ENCODE peak calls at places on chromosome 12, in five cellular contexts. One of them, this sample, is unnamed.

GRCh38 chr12:56071648-56072047 is 8.3 kb upstream of the ERBB3 start:
- DNase-seq in H1: no peak
- DNase-seq in K562: no peak
- DNase-seq in A549: no peak
- DNase-seq in GM12878: no peak
- DNase-seq in this sample: peak; percentile 56

GRCh38 chr12:112900298-112901145 is 6.2 kb upstream of the OAS1 start:
- DNase-seq in H1: peak; percentile 17
- DNase-seq in K562: peak; percentile 38
- DNase-seq in A549: peak; percentile 79
- DNase-seq in GM12878: no peak
- DNase-seq in this sample: peak; percentile 46

GRCh38 chr12:69274861-69275260 is 35.5 kb downstream of the CPSF6 start:
- DNase-seq in H1: no peak
- DNase-seq in K562: no peak
- DNase-seq in A549: no peak
- DNase-seq in GM12878: no peak
- DNase-seq in this sample: no peak

GRCh38 chr12:45946435-45946834 is 43.9 kb downstream of the SCAF11 start:
- DNase-seq in H1: no peak
- DNase-seq in K562: no peak
- DNase-seq in A549: no peak
- DNase-seq in GM12878: no peak
- DNase-seq in this sample: no peak

GRCh38 chr12:132406498-132407461 is 77.4 kb upstream of the GALNT9 start:
- DNase-seq in H1: no peak
- DNase-seq in K562: no peak
- DNase-seq in A549: no peak
- DNase-seq in GM12878: no peak
- DNase-seq in this sample: no peak

GRCh38 chr12:95815635-95816212 is 25.2 kb upstream of the NTN4 start:
- DNase-seq in H1: no peak
- DNase-seq in K562: peak; percentile 15
- DNase-seq in A549: peak; percentile 65
- DNase-seq in GM12878: no peak
- DNase-seq in this sample: peak; percentile 36

GRCh38 chr12:55969356-55969755 is 2.7 kb downstream of the CDK2 start:
- DNase-seq in H1: no peak
- DNase-seq in K562: no peak
- DNase-seq in A549: no peak
- DNase-seq in GM12878: no peak
- DNase-seq in this sample: no peak

GRCh38 chr12:16421806-16422205 is 74.4 kb downstream of the MGST1 start:
- DNase-seq in H1: no peak
- DNase-seq in K562: no peak
- DNase-seq in A549: no peak
- DNase-seq in GM12878: no peak
- DNase-seq in this sample: no peak

GRCh38 chr12:124758266-124759200 is 105.1 kb downstream of the SCARB1 start:
- DNase-seq in H1: no peak
- DNase-seq in K562: no peak
- DNase-seq in A549: no peak
- DNase-seq in GM12878: no peak
- DNase-seq in this sample: no peak

GRCh38 chr12:95118138-95118787 is 44.8 kb upstream of the NR2C1 start:
- DNase-seq in H1: no peak
- DNase-seq in K562: no peak
- DNase-seq in A549: peak; percentile 80
- DNase-seq in GM12878: no peak
- DNase-seq in this sample: peak; percentile 62

GRCh38 chr12:15716566-15716965 is 72.6 kb downstream of the EPS8 start:
- DNase-seq in H1: no peak
- DNase-seq in K562: no peak
- DNase-seq in A549: no peak
- DNase-seq in GM12878: no peak
- DNase-seq in this sample: no peak

GRCh38 chr12:1246637-1247036 is 255.6 kb downstream of the ERC1 start:
- DNase-seq in H1: no peak
- DNase-seq in K562: no peak
- DNase-seq in A549: no peak
- DNase-seq in GM12878: no peak
- DNase-seq in this sample: no peak

GRCh38 chr12:25959069-25959961 is 833 bp downstream of the RASSF8 start:
- DNase-seq in H1: no peak
- DNase-seq in K562: no peak
- DNase-seq in A549: peak; percentile 46
- DNase-seq in GM12878: no peak
- DNase-seq in this sample: no peak
- TF ChIP-seq HDAC2 in H1: no peak
- TF ChIP-seq HDAC2 in K562: no peak
- TF ChIP-seq HDAC2 in A549: no peak
- TF ChIP-seq HDAC2 in GM12878: no peak
- TF ChIP-seq HDAC2 in this sample: no peak

GRCh38 chr12:31591308-31591901 is 469 bp upstream of the DENND5B start:
- DNase-seq in H1: no peak
- DNase-seq in K562: peak; percentile 29
- DNase-seq in A549: peak; percentile 55
- DNase-seq in GM12878: no peak
- DNase-seq in this sample: no peak

GRCh38 chr12:31589582-31589895 is 1.4 kb downstream of the DENND5B start:
- DNase-seq in H1: no peak
- DNase-seq in K562: peak; percentile 49
- DNase-seq in A549: no peak
- DNase-seq in GM12878: no peak
- DNase-seq in this sample: no peak

GRCh38 chr12:31588976-31589375 is 2.0 kb downstream of the DENND5B start:
- DNase-seq in H1: no peak
- DNase-seq in K562: no peak
- DNase-seq in A549: no peak
- DNase-seq in GM12878: no peak
- DNase-seq in this sample: no peak

GRCh38 chr12:31589896-31590729 is 823 bp downstream of the DENND5B start:
- DNase-seq in H1: no peak
- DNase-seq in K562: peak; percentile 65
- DNase-seq in A549: peak; percentile 81
- DNase-seq in GM12878: no peak
- DNase-seq in this sample: peak; percentile 89

DNA sequence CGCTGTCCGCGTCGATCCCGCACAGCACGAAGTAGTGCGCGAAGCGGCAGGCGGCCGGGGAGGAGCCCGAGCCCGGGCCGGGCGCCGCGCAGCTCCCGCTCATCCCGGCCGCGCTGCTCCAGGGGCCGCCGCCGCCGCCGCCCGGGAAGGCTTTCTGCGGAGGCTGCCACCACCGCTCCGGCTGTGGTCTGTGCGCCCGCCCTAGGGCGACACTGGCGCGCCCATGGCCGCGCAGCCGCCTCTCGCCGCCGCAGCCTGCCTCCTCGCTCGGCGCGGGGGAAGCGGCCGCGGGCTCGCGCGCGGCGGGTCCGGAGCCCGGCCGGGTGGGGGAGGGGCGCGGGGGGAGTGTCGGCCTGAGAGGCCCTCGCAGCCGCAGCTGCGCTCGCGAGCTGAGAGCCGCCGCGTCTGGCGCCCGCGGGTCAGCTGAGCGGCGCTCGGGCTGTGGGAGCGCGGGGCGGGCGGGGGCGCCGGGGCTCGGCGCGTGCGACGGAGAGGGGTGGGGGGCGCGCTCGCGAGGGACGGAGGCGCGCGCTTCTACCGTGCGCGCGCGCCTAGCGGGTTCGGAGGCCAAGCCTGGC is at the start of gene DENND5B:
- DNase-seq in H1: no peak
- DNase-seq in K562: peak; percentile 74
- DNase-seq in A549: peak; percentile 78
- DNase-seq in GM12878: no peak
- DNase-seq in this sample: peak; percentile 50
- TF ChIP-seq HDAC2 in H1: no peak
- TF ChIP-seq HDAC2 in K562: no peak
- TF ChIP-seq HDAC2 in A549: no peak
- TF ChIP-seq HDAC2 in GM12878: no peak
- TF ChIP-seq HDAC2 in this sample: no peak

DNA sequence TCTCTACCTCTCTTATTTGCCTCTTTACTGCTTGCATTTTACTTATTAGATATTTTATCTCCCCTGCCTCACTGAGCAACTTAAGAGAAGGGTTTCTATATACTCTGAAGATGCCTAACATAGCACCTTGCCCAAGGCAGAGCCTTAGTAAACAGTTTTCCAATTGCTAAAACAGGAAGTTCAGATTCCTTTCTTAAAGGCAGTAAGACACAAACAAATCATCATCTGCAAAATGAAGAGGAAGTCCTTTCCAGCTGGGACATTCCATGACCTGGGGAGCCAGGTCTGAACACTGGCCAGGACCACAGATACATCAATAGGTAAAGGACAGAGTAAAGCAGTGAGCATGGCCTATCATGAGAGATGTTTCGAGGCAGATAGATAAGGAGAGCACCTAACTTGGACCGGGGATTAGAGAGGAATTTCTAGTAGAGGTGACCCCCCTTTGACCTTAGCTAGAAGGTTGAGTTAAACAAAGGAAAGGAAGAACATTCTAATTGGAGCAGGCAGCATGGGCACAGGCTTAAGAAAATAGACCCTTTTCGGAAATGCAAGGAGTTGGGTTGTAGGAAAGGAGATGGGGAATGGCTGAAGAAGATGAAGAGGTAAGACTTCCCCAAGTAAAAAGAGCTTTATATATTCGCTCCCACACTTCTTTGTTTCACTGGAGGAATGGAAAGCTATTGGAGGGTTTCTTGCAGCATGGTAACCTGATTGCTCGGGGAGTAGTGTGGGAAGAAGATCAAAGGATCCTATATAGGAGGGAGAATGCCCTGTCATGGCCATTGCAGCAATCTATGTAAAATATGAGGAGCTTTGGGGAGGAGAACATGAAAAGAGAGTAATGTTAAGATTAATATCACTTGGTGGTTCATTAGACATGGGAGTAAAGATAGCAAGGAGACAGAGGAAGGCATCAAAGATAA is 94.8 kb downstream of the PHLDA1 start:
- DNase-seq in H1: no peak
- DNase-seq in K562: no peak
- DNase-seq in A549: no peak
- DNase-seq in GM12878: no peak
- DNase-seq in this sample: no peak
- TF ChIP-seq HDAC2 in H1: no peak
- TF ChIP-seq HDAC2 in K562: no peak
- TF ChIP-seq HDAC2 in A549: no peak
- TF ChIP-seq HDAC2 in GM12878: no peak
- TF ChIP-seq HDAC2 in this sample: no peak

DNA sequence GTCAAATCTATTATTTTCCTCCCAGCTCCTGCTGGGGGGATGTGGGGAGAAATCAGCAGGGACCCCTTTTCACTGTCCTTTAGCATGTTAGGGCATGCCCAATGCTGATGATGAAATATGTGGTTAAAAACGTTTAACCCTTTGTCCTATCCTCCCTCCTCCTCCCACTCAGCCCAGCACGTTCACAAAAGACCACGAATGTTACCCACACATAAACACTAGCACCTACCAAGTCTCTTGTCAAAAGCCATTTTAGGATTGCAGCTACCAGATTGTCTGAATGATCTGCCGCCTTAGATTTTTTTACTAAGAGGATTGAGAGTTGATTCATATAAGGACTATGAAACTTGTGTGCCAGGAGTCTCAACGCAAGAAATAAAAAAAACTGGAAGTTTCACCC is 70.4 kb downstream of the TBK1 start:
- DNase-seq in H1: no peak
- DNase-seq in K562: no peak
- DNase-seq in A549: no peak
- DNase-seq in GM12878: no peak
- DNase-seq in this sample: no peak
- TF ChIP-seq HDAC2 in H1: no peak
- TF ChIP-seq HDAC2 in K562: no peak
- TF ChIP-seq HDAC2 in A549: no peak
- TF ChIP-seq HDAC2 in GM12878: no peak
- TF ChIP-seq HDAC2 in this sample: no peak

DNA sequence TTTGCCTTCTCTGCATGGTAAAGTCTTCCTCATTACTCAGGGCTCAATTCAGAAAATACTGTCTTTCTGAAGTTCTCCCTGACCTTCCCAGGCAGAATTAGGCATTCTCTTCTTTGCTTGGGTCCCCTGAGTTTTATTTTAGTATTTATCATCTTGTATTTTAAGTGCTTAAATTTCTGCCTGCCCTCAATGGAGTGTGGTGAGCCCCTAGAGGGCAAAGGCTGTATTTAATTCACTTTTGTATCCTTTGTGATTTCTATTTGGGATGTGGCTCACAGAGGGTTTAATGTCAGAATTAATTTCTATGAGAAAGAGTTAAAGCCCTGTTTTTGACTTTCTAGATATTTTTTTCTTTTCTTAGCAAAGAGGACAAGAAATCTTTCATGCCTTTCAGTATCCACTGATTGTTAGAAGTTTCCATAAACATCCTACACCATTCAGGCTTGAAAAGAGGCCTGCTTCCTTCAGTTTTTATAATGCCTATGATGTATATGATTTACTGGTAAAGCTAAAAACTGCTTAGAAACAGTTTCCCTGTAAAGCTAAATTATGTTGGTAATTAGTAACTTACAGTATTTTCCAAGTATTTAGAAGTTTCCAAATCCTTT is 55.6 kb upstream of the PTPRB start:
- DNase-seq in H1: no peak
- DNase-seq in K562: peak; percentile 48
- DNase-seq in A549: peak; percentile 16
- DNase-seq in GM12878: no peak
- DNase-seq in this sample: no peak
- TF ChIP-seq HDAC2 in H1: no peak
- TF ChIP-seq HDAC2 in K562: no peak
- TF ChIP-seq HDAC2 in A549: no peak
- TF ChIP-seq HDAC2 in GM12878: no peak
- TF ChIP-seq HDAC2 in this sample: no peak

This sample was measured in HepG2.